ENCODE peak calls at places on chromosomes 13 and 19, in ten cellular contexts. One of them, this sample, is unnamed.

GRCh38 chr19:3108775-3109174 is 14.6 kb downstream of the GNA11 start:
- DNase-seq in effector CD4-positive, alpha-beta T cell: peak
- DNase-seq in stimulated activated CD4-positive, alpha-beta T cell treated with anti-CD3 and anti-CD28 coated beads, Interleukin-4, amount 100 ng/mL, for 1 hour: peak
- DNase-seq in M059J: peak
- DNase-seq in activated T-helper 1 cell treated with anti-CD3 and anti-CD28 coated beads, Interleukin-12 subunit alpha, Interleukin-12 subunit beta, Interleukin-2, Interleukin-4 antibody, amounts not matched to agents 30 ng/mL and 10 ng/mL and 1 ng/mL, durations not matched to agents 14 hours and 24 hours and 36 hours: peak
- DNase-seq in T-cell: peak
- DNase-seq in PC-3: peak
- DNase-seq in NCI-H2081: peak
- DNase-seq in stromal cell of bone marrow: peak
- DNase-seq in NCI-H1417: peak
- DNase-seq in this sample: peak

GRCh38 chr13:113668491-113668971 is 1.5 kb downstream of the GRK1 start:
- DNase-seq in effector CD4-positive, alpha-beta T cell: no peak
- DNase-seq in stimulated activated CD4-positive, alpha-beta T cell treated with anti-CD3 and anti-CD28 coated beads, Interleukin-4, amount 100 ng/mL, for 1 hour: no peak
- DNase-seq in M059J: no peak
- DNase-seq in activated T-helper 1 cell treated with anti-CD3 and anti-CD28 coated beads, Interleukin-12 subunit alpha, Interleukin-12 subunit beta, Interleukin-2, Interleukin-4 antibody, amounts not matched to agents 30 ng/mL and 10 ng/mL and 1 ng/mL, durations not matched to agents 14 hours and 24 hours and 36 hours: no peak
- DNase-seq in T-cell: no peak
- DNase-seq in PC-3: no peak
- DNase-seq in NCI-H2081: no peak
- DNase-seq in stromal cell of bone marrow: no peak
- DNase-seq in NCI-H1417: no peak
- DNase-seq in this sample: peak

GRCh38 chr13:96100457-96101220 is 10.7 kb downstream of the HS6ST3 start:
- DNase-seq in effector CD4-positive, alpha-beta T cell: no peak
- DNase-seq in stimulated activated CD4-positive, alpha-beta T cell treated with anti-CD3 and anti-CD28 coated beads, Interleukin-4, amount 100 ng/mL, for 1 hour: no peak
- DNase-seq in M059J: no peak
- DNase-seq in activated T-helper 1 cell treated with anti-CD3 and anti-CD28 coated beads, Interleukin-12 subunit alpha, Interleukin-12 subunit beta, Interleukin-2, Interleukin-4 antibody, amounts not matched to agents 30 ng/mL and 10 ng/mL and 1 ng/mL, durations not matched to agents 14 hours and 24 hours and 36 hours: no peak
- DNase-seq in T-cell: no peak
- DNase-seq in PC-3: no peak
- DNase-seq in NCI-H2081: no peak
- DNase-seq in stromal cell of bone marrow: no peak
- DNase-seq in NCI-H1417: no peak
- DNase-seq in this sample: no peak

GRCh38 chr19:53037101-53038097 is 7.1 kb upstream of the ERVV-2 start:
- DNase-seq in effector CD4-positive, alpha-beta T cell: no peak
- DNase-seq in stimulated activated CD4-positive, alpha-beta T cell treated with anti-CD3 and anti-CD28 coated beads, Interleukin-4, amount 100 ng/mL, for 1 hour: no peak
- DNase-seq in M059J: no peak
- DNase-seq in activated T-helper 1 cell treated with anti-CD3 and anti-CD28 coated beads, Interleukin-12 subunit alpha, Interleukin-12 subunit beta, Interleukin-2, Interleukin-4 antibody, amounts not matched to agents 30 ng/mL and 10 ng/mL and 1 ng/mL, durations not matched to agents 14 hours and 24 hours and 36 hours: no peak
- DNase-seq in T-cell: no peak
- DNase-seq in PC-3: no peak
- DNase-seq in NCI-H2081: no peak
- DNase-seq in stromal cell of bone marrow: peak
- DNase-seq in NCI-H1417: no peak
- DNase-seq in this sample: peak

GRCh38 chr13:73018336-73018735 is 40.5 kb upstream of the KLF5 start:
- DNase-seq in effector CD4-positive, alpha-beta T cell: no peak
- DNase-seq in stimulated activated CD4-positive, alpha-beta T cell treated with anti-CD3 and anti-CD28 coated beads, Interleukin-4, amount 100 ng/mL, for 1 hour: no peak
- DNase-seq in M059J: no peak
- DNase-seq in activated T-helper 1 cell treated with anti-CD3 and anti-CD28 coated beads, Interleukin-12 subunit alpha, Interleukin-12 subunit beta, Interleukin-2, Interleukin-4 antibody, amounts not matched to agents 30 ng/mL and 10 ng/mL and 1 ng/mL, durations not matched to agents 14 hours and 24 hours and 36 hours: no peak
- DNase-seq in T-cell: no peak
- DNase-seq in PC-3: peak
- DNase-seq in NCI-H2081: no peak
- DNase-seq in stromal cell of bone marrow: no peak
- DNase-seq in NCI-H1417: no peak
- DNase-seq in this sample: no peak

GRCh38 chr19:44141191-44142013 is at the start of gene ZNF234:
- DNase-seq in effector CD4-positive, alpha-beta T cell: peak
- DNase-seq in stimulated activated CD4-positive, alpha-beta T cell treated with anti-CD3 and anti-CD28 coated beads, Interleukin-4, amount 100 ng/mL, for 1 hour: peak
- DNase-seq in M059J: peak
- DNase-seq in activated T-helper 1 cell treated with anti-CD3 and anti-CD28 coated beads, Interleukin-12 subunit alpha, Interleukin-12 subunit beta, Interleukin-2, Interleukin-4 antibody, amounts not matched to agents 30 ng/mL and 10 ng/mL and 1 ng/mL, durations not matched to agents 14 hours and 24 hours and 36 hours: peak
- DNase-seq in T-cell: peak
- DNase-seq in PC-3: peak
- DNase-seq in NCI-H2081: peak
- DNase-seq in stromal cell of bone marrow: peak
- DNase-seq in NCI-H1417: peak
- DNase-seq in this sample: peak

GRCh38 chr13:90238433-90238832 is 1109.1 kb upstream of the MIR17HG start:
- DNase-seq in effector CD4-positive, alpha-beta T cell: no peak
- DNase-seq in stimulated activated CD4-positive, alpha-beta T cell treated with anti-CD3 and anti-CD28 coated beads, Interleukin-4, amount 100 ng/mL, for 1 hour: no peak
- DNase-seq in M059J: peak
- DNase-seq in activated T-helper 1 cell treated with anti-CD3 and anti-CD28 coated beads, Interleukin-12 subunit alpha, Interleukin-12 subunit beta, Interleukin-2, Interleukin-4 antibody, amounts not matched to agents 30 ng/mL and 10 ng/mL and 1 ng/mL, durations not matched to agents 14 hours and 24 hours and 36 hours: no peak
- DNase-seq in T-cell: no peak
- DNase-seq in PC-3: peak
- DNase-seq in NCI-H2081: no peak
- DNase-seq in stromal cell of bone marrow: no peak
- DNase-seq in NCI-H1417: no peak
- DNase-seq in this sample: no peak

GRCh38 chr13:34719060-34719875 is 222.8 kb upstream of the NBEA start:
- DNase-seq in effector CD4-positive, alpha-beta T cell: no peak
- DNase-seq in stimulated activated CD4-positive, alpha-beta T cell treated with anti-CD3 and anti-CD28 coated beads, Interleukin-4, amount 100 ng/mL, for 1 hour: no peak
- DNase-seq in M059J: no peak
- DNase-seq in activated T-helper 1 cell treated with anti-CD3 and anti-CD28 coated beads, Interleukin-12 subunit alpha, Interleukin-12 subunit beta, Interleukin-2, Interleukin-4 antibody, amounts not matched to agents 30 ng/mL and 10 ng/mL and 1 ng/mL, durations not matched to agents 14 hours and 24 hours and 36 hours: no peak
- DNase-seq in T-cell: no peak
- DNase-seq in PC-3: no peak
- DNase-seq in NCI-H2081: peak
- DNase-seq in stromal cell of bone marrow: no peak
- DNase-seq in NCI-H1417: peak
- DNase-seq in this sample: no peak

GRCh38 chr13:100646030-100646673 is 28.4 kb downstream of the TMTC4 start:
- DNase-seq in effector CD4-positive, alpha-beta T cell: no peak
- DNase-seq in stimulated activated CD4-positive, alpha-beta T cell treated with anti-CD3 and anti-CD28 coated beads, Interleukin-4, amount 100 ng/mL, for 1 hour: no peak
- DNase-seq in M059J: peak
- DNase-seq in activated T-helper 1 cell treated with anti-CD3 and anti-CD28 coated beads, Interleukin-12 subunit alpha, Interleukin-12 subunit beta, Interleukin-2, Interleukin-4 antibody, amounts not matched to agents 30 ng/mL and 10 ng/mL and 1 ng/mL, durations not matched to agents 14 hours and 24 hours and 36 hours: no peak
- DNase-seq in T-cell: no peak
- DNase-seq in PC-3: peak
- DNase-seq in NCI-H2081: peak
- DNase-seq in stromal cell of bone marrow: peak
- DNase-seq in NCI-H1417: peak
- DNase-seq in this sample: no peak

GRCh38 chr13:75049936-75050335 is 432.0 kb downstream of the TBC1D4 start:
- DNase-seq in effector CD4-positive, alpha-beta T cell: no peak
- DNase-seq in stimulated activated CD4-positive, alpha-beta T cell treated with anti-CD3 and anti-CD28 coated beads, Interleukin-4, amount 100 ng/mL, for 1 hour: no peak
- DNase-seq in M059J: no peak
- DNase-seq in activated T-helper 1 cell treated with anti-CD3 and anti-CD28 coated beads, Interleukin-12 subunit alpha, Interleukin-12 subunit beta, Interleukin-2, Interleukin-4 antibody, amounts not matched to agents 30 ng/mL and 10 ng/mL and 1 ng/mL, durations not matched to agents 14 hours and 24 hours and 36 hours: no peak
- DNase-seq in T-cell: no peak
- DNase-seq in PC-3: no peak
- DNase-seq in NCI-H2081: no peak
- DNase-seq in stromal cell of bone marrow: no peak
- DNase-seq in NCI-H1417: no peak
- DNase-seq in this sample: no peak

GRCh38 chr19:51668167-51668566 is 21.5 kb upstream of the SIGLEC14 start:
- DNase-seq in effector CD4-positive, alpha-beta T cell: no peak
- DNase-seq in stimulated activated CD4-positive, alpha-beta T cell treated with anti-CD3 and anti-CD28 coated beads, Interleukin-4, amount 100 ng/mL, for 1 hour: no peak
- DNase-seq in M059J: no peak
- DNase-seq in activated T-helper 1 cell treated with anti-CD3 and anti-CD28 coated beads, Interleukin-12 subunit alpha, Interleukin-12 subunit beta, Interleukin-2, Interleukin-4 antibody, amounts not matched to agents 30 ng/mL and 10 ng/mL and 1 ng/mL, durations not matched to agents 14 hours and 24 hours and 36 hours: no peak
- DNase-seq in T-cell: no peak
- DNase-seq in PC-3: no peak
- DNase-seq in NCI-H2081: no peak
- DNase-seq in stromal cell of bone marrow: no peak
- DNase-seq in NCI-H1417: no peak
- DNase-seq in this sample: no peak

GRCh38 chr19:3360494-3361383 is 5.6 kb upstream of the NFIC start:
- DNase-seq in effector CD4-positive, alpha-beta T cell: peak
- DNase-seq in stimulated activated CD4-positive, alpha-beta T cell treated with anti-CD3 and anti-CD28 coated beads, Interleukin-4, amount 100 ng/mL, for 1 hour: peak
- DNase-seq in M059J: no peak
- DNase-seq in activated T-helper 1 cell treated with anti-CD3 and anti-CD28 coated beads, Interleukin-12 subunit alpha, Interleukin-12 subunit beta, Interleukin-2, Interleukin-4 antibody, amounts not matched to agents 30 ng/mL and 10 ng/mL and 1 ng/mL, durations not matched to agents 14 hours and 24 hours and 36 hours: peak
- DNase-seq in T-cell: peak
- DNase-seq in PC-3: peak
- DNase-seq in NCI-H2081: peak
- DNase-seq in stromal cell of bone marrow: no peak
- DNase-seq in NCI-H1417: peak
- DNase-seq in this sample: peak

GRCh38 chr13:75223981-75224742 is 257.8 kb downstream of the TBC1D4 start:
- DNase-seq in effector CD4-positive, alpha-beta T cell: no peak
- DNase-seq in stimulated activated CD4-positive, alpha-beta T cell treated with anti-CD3 and anti-CD28 coated beads, Interleukin-4, amount 100 ng/mL, for 1 hour: no peak
- DNase-seq in M059J: no peak
- DNase-seq in activated T-helper 1 cell treated with anti-CD3 and anti-CD28 coated beads, Interleukin-12 subunit alpha, Interleukin-12 subunit beta, Interleukin-2, Interleukin-4 antibody, amounts not matched to agents 30 ng/mL and 10 ng/mL and 1 ng/mL, durations not matched to agents 14 hours and 24 hours and 36 hours: no peak
- DNase-seq in T-cell: no peak
- DNase-seq in PC-3: peak
- DNase-seq in NCI-H2081: no peak
- DNase-seq in stromal cell of bone marrow: no peak
- DNase-seq in NCI-H1417: no peak
- DNase-seq in this sample: no peak

GRCh38 chr13:68713394-68713793 is 1394.2 kb upstream of the ATXN8OS start:
- DNase-seq in effector CD4-positive, alpha-beta T cell: no peak
- DNase-seq in stimulated activated CD4-positive, alpha-beta T cell treated with anti-CD3 and anti-CD28 coated beads, Interleukin-4, amount 100 ng/mL, for 1 hour: no peak
- DNase-seq in M059J: no peak
- DNase-seq in activated T-helper 1 cell treated with anti-CD3 and anti-CD28 coated beads, Interleukin-12 subunit alpha, Interleukin-12 subunit beta, Interleukin-2, Interleukin-4 antibody, amounts not matched to agents 30 ng/mL and 10 ng/mL and 1 ng/mL, durations not matched to agents 14 hours and 24 hours and 36 hours: no peak
- DNase-seq in T-cell: no peak
- DNase-seq in PC-3: no peak
- DNase-seq in NCI-H2081: no peak
- DNase-seq in stromal cell of bone marrow: no peak
- DNase-seq in NCI-H1417: no peak
- DNase-seq in this sample: no peak

GRCh38 chr19:44614313-44614712 is 950 bp downstream of the IGSF23 start:
- DNase-seq in effector CD4-positive, alpha-beta T cell: no peak
- DNase-seq in stimulated activated CD4-positive, alpha-beta T cell treated with anti-CD3 and anti-CD28 coated beads, Interleukin-4, amount 100 ng/mL, for 1 hour: no peak
- DNase-seq in M059J: no peak
- DNase-seq in activated T-helper 1 cell treated with anti-CD3 and anti-CD28 coated beads, Interleukin-12 subunit alpha, Interleukin-12 subunit beta, Interleukin-2, Interleukin-4 antibody, amounts not matched to agents 30 ng/mL and 10 ng/mL and 1 ng/mL, durations not matched to agents 14 hours and 24 hours and 36 hours: no peak
- DNase-seq in T-cell: no peak
- DNase-seq in PC-3: no peak
- DNase-seq in NCI-H2081: no peak
- DNase-seq in stromal cell of bone marrow: no peak
- DNase-seq in NCI-H1417: no peak
- DNase-seq in this sample: no peak

GRCh38 chr13:75544681-75545333 is 4.8 kb upstream of the UCHL3 start:
- DNase-seq in effector CD4-positive, alpha-beta T cell: no peak
- DNase-seq in stimulated activated CD4-positive, alpha-beta T cell treated with anti-CD3 and anti-CD28 coated beads, Interleukin-4, amount 100 ng/mL, for 1 hour: no peak
- DNase-seq in M059J: peak
- DNase-seq in activated T-helper 1 cell treated with anti-CD3 and anti-CD28 coated beads, Interleukin-12 subunit alpha, Interleukin-12 subunit beta, Interleukin-2, Interleukin-4 antibody, amounts not matched to agents 30 ng/mL and 10 ng/mL and 1 ng/mL, durations not matched to agents 14 hours and 24 hours and 36 hours: no peak
- DNase-seq in T-cell: no peak
- DNase-seq in PC-3: peak
- DNase-seq in NCI-H2081: no peak
- DNase-seq in stromal cell of bone marrow: peak
- DNase-seq in NCI-H1417: no peak
- DNase-seq in this sample: no peak

GRCh38 chr13:76723551-76724232 is 162.5 kb downstream of the KCTD12 start:
- DNase-seq in effector CD4-positive, alpha-beta T cell: no peak
- DNase-seq in stimulated activated CD4-positive, alpha-beta T cell treated with anti-CD3 and anti-CD28 coated beads, Interleukin-4, amount 100 ng/mL, for 1 hour: no peak
- DNase-seq in M059J: peak
- DNase-seq in activated T-helper 1 cell treated with anti-CD3 and anti-CD28 coated beads, Interleukin-12 subunit alpha, Interleukin-12 subunit beta, Interleukin-2, Interleukin-4 antibody, amounts not matched to agents 30 ng/mL and 10 ng/mL and 1 ng/mL, durations not matched to agents 14 hours and 24 hours and 36 hours: no peak
- DNase-seq in T-cell: no peak
- DNase-seq in PC-3: peak
- DNase-seq in NCI-H2081: no peak
- DNase-seq in stromal cell of bone marrow: peak
- DNase-seq in NCI-H1417: no peak
- DNase-seq in this sample: peak

GRCh38 chr19:10268077-10268476 is 2.8 kb upstream of the ICAM1 start:
- DNase-seq in effector CD4-positive, alpha-beta T cell: no peak
- DNase-seq in stimulated activated CD4-positive, alpha-beta T cell treated with anti-CD3 and anti-CD28 coated beads, Interleukin-4, amount 100 ng/mL, for 1 hour: no peak
- DNase-seq in M059J: no peak
- DNase-seq in activated T-helper 1 cell treated with anti-CD3 and anti-CD28 coated beads, Interleukin-12 subunit alpha, Interleukin-12 subunit beta, Interleukin-2, Interleukin-4 antibody, amounts not matched to agents 30 ng/mL and 10 ng/mL and 1 ng/mL, durations not matched to agents 14 hours and 24 hours and 36 hours: no peak
- DNase-seq in T-cell: no peak
- DNase-seq in PC-3: no peak
- DNase-seq in NCI-H2081: no peak
- DNase-seq in stromal cell of bone marrow: no peak
- DNase-seq in NCI-H1417: no peak
- DNase-seq in this sample: no peak

GRCh38 chr19:16073481-16073880 is 2.8 kb upstream of the TPM4 start:
- DNase-seq in effector CD4-positive, alpha-beta T cell: no peak
- DNase-seq in stimulated activated CD4-positive, alpha-beta T cell treated with anti-CD3 and anti-CD28 coated beads, Interleukin-4, amount 100 ng/mL, for 1 hour: no peak
- DNase-seq in M059J: no peak
- DNase-seq in activated T-helper 1 cell treated with anti-CD3 and anti-CD28 coated beads, Interleukin-12 subunit alpha, Interleukin-12 subunit beta, Interleukin-2, Interleukin-4 antibody, amounts not matched to agents 30 ng/mL and 10 ng/mL and 1 ng/mL, durations not matched to agents 14 hours and 24 hours and 36 hours: no peak
- DNase-seq in T-cell: no peak
- DNase-seq in PC-3: no peak
- DNase-seq in NCI-H2081: no peak
- DNase-seq in stromal cell of bone marrow: no peak
- DNase-seq in NCI-H1417: no peak
- DNase-seq in this sample: no peak

GRCh38 chr13:97435794-97436193 is 1.8 kb downstream of the RAP2A start:
- DNase-seq in effector CD4-positive, alpha-beta T cell: no peak
- DNase-seq in stimulated activated CD4-positive, alpha-beta T cell treated with anti-CD3 and anti-CD28 coated beads, Interleukin-4, amount 100 ng/mL, for 1 hour: no peak
- DNase-seq in M059J: peak
- DNase-seq in activated T-helper 1 cell treated with anti-CD3 and anti-CD28 coated beads, Interleukin-12 subunit alpha, Interleukin-12 subunit beta, Interleukin-2, Interleukin-4 antibody, amounts not matched to agents 30 ng/mL and 10 ng/mL and 1 ng/mL, durations not matched to agents 14 hours and 24 hours and 36 hours: no peak
- DNase-seq in T-cell: no peak
- DNase-seq in PC-3: no peak
- DNase-seq in NCI-H2081: no peak
- DNase-seq in stromal cell of bone marrow: no peak
- DNase-seq in NCI-H1417: no peak
- DNase-seq in this sample: no peak

GRCh38 chr19:13957107-13957506 is 4.8 kb downstream of the DCAF15 start:
- DNase-seq in effector CD4-positive, alpha-beta T cell: no peak
- DNase-seq in stimulated activated CD4-positive, alpha-beta T cell treated with anti-CD3 and anti-CD28 coated beads, Interleukin-4, amount 100 ng/mL, for 1 hour: no peak
- DNase-seq in M059J: no peak
- DNase-seq in activated T-helper 1 cell treated with anti-CD3 and anti-CD28 coated beads, Interleukin-12 subunit alpha, Interleukin-12 subunit beta, Interleukin-2, Interleukin-4 antibody, amounts not matched to agents 30 ng/mL and 10 ng/mL and 1 ng/mL, durations not matched to agents 14 hours and 24 hours and 36 hours: no peak
- DNase-seq in T-cell: no peak
- DNase-seq in PC-3: no peak
- DNase-seq in NCI-H2081: no peak
- DNase-seq in stromal cell of bone marrow: no peak
- DNase-seq in NCI-H1417: no peak
- DNase-seq in this sample: no peak

GRCh38 chr19:1377176-1377964 is 6.3 kb upstream of the NDUFS7 start:
- DNase-seq in effector CD4-positive, alpha-beta T cell: no peak
- DNase-seq in stimulated activated CD4-positive, alpha-beta T cell treated with anti-CD3 and anti-CD28 coated beads, Interleukin-4, amount 100 ng/mL, for 1 hour: no peak
- DNase-seq in M059J: no peak
- DNase-seq in activated T-helper 1 cell treated with anti-CD3 and anti-CD28 coated beads, Interleukin-12 subunit alpha, Interleukin-12 subunit beta, Interleukin-2, Interleukin-4 antibody, amounts not matched to agents 30 ng/mL and 10 ng/mL and 1 ng/mL, durations not matched to agents 14 hours and 24 hours and 36 hours: no peak
- DNase-seq in T-cell: no peak
- DNase-seq in PC-3: no peak
- DNase-seq in NCI-H2081: no peak
- DNase-seq in stromal cell of bone marrow: no peak
- DNase-seq in NCI-H1417: no peak
- DNase-seq in this sample: no peak

GRCh38 chr19:3837332-3837731 is 31.5 kb downstream of the ZFR2 start:
- DNase-seq in effector CD4-positive, alpha-beta T cell: no peak
- DNase-seq in stimulated activated CD4-positive, alpha-beta T cell treated with anti-CD3 and anti-CD28 coated beads, Interleukin-4, amount 100 ng/mL, for 1 hour: no peak
- DNase-seq in M059J: no peak
- DNase-seq in activated T-helper 1 cell treated with anti-CD3 and anti-CD28 coated beads, Interleukin-12 subunit alpha, Interleukin-12 subunit beta, Interleukin-2, Interleukin-4 antibody, amounts not matched to agents 30 ng/mL and 10 ng/mL and 1 ng/mL, durations not matched to agents 14 hours and 24 hours and 36 hours: no peak
- DNase-seq in T-cell: no peak
- DNase-seq in PC-3: no peak
- DNase-seq in NCI-H2081: no peak
- DNase-seq in stromal cell of bone marrow: no peak
- DNase-seq in NCI-H1417: no peak
- DNase-seq in this sample: no peak

GRCh38 chr19:45786533-45786894 is 4.2 kb upstream of the DMPK start:
- DNase-seq in effector CD4-positive, alpha-beta T cell: no peak
- DNase-seq in stimulated activated CD4-positive, alpha-beta T cell treated with anti-CD3 and anti-CD28 coated beads, Interleukin-4, amount 100 ng/mL, for 1 hour: no peak
- DNase-seq in M059J: no peak
- DNase-seq in activated T-helper 1 cell treated with anti-CD3 and anti-CD28 coated beads, Interleukin-12 subunit alpha, Interleukin-12 subunit beta, Interleukin-2, Interleukin-4 antibody, amounts not matched to agents 30 ng/mL and 10 ng/mL and 1 ng/mL, durations not matched to agents 14 hours and 24 hours and 36 hours: no peak
- DNase-seq in T-cell: no peak
- DNase-seq in PC-3: no peak
- DNase-seq in NCI-H2081: no peak
- DNase-seq in stromal cell of bone marrow: no peak
- DNase-seq in NCI-H1417: no peak
- DNase-seq in this sample: no peak

GRCh38 chr13:49810825-49811526 is 18.5 kb upstream of the KPNA3 start:
- DNase-seq in effector CD4-positive, alpha-beta T cell: no peak
- DNase-seq in stimulated activated CD4-positive, alpha-beta T cell treated with anti-CD3 and anti-CD28 coated beads, Interleukin-4, amount 100 ng/mL, for 1 hour: no peak
- DNase-seq in M059J: peak
- DNase-seq in activated T-helper 1 cell treated with anti-CD3 and anti-CD28 coated beads, Interleukin-12 subunit alpha, Interleukin-12 subunit beta, Interleukin-2, Interleukin-4 antibody, amounts not matched to agents 30 ng/mL and 10 ng/mL and 1 ng/mL, durations not matched to agents 14 hours and 24 hours and 36 hours: no peak
- DNase-seq in T-cell: no peak
- DNase-seq in PC-3: peak
- DNase-seq in NCI-H2081: no peak
- DNase-seq in stromal cell of bone marrow: no peak
- DNase-seq in NCI-H1417: no peak
- DNase-seq in this sample: no peak

GRCh38 chr13:84455143-84455905 is 573.0 kb upstream of the SLITRK1 start:
- DNase-seq in effector CD4-positive, alpha-beta T cell: no peak
- DNase-seq in stimulated activated CD4-positive, alpha-beta T cell treated with anti-CD3 and anti-CD28 coated beads, Interleukin-4, amount 100 ng/mL, for 1 hour: no peak
- DNase-seq in M059J: no peak
- DNase-seq in activated T-helper 1 cell treated with anti-CD3 and anti-CD28 coated beads, Interleukin-12 subunit alpha, Interleukin-12 subunit beta, Interleukin-2, Interleukin-4 antibody, amounts not matched to agents 30 ng/mL and 10 ng/mL and 1 ng/mL, durations not matched to agents 14 hours and 24 hours and 36 hours: no peak
- DNase-seq in T-cell: no peak
- DNase-seq in PC-3: no peak
- DNase-seq in NCI-H2081: no peak
- DNase-seq in stromal cell of bone marrow: no peak
- DNase-seq in NCI-H1417: no peak
- DNase-seq in this sample: no peak

GRCh38 chr19:51090471-51090870 is 7.8 kb upstream of the KLK14 start:
- DNase-seq in effector CD4-positive, alpha-beta T cell: no peak
- DNase-seq in stimulated activated CD4-positive, alpha-beta T cell treated with anti-CD3 and anti-CD28 coated beads, Interleukin-4, amount 100 ng/mL, for 1 hour: no peak
- DNase-seq in M059J: no peak
- DNase-seq in activated T-helper 1 cell treated with anti-CD3 and anti-CD28 coated beads, Interleukin-12 subunit alpha, Interleukin-12 subunit beta, Interleukin-2, Interleukin-4 antibody, amounts not matched to agents 30 ng/mL and 10 ng/mL and 1 ng/mL, durations not matched to agents 14 hours and 24 hours and 36 hours: no peak
- DNase-seq in T-cell: no peak
- DNase-seq in PC-3: peak
- DNase-seq in NCI-H2081: no peak
- DNase-seq in stromal cell of bone marrow: no peak
- DNase-seq in NCI-H1417: no peak
- DNase-seq in this sample: no peak

GRCh38 chr19:38440592-38440991 is 7.1 kb downstream of the RYR1 start:
- DNase-seq in effector CD4-positive, alpha-beta T cell: no peak
- DNase-seq in stimulated activated CD4-positive, alpha-beta T cell treated with anti-CD3 and anti-CD28 coated beads, Interleukin-4, amount 100 ng/mL, for 1 hour: no peak
- DNase-seq in M059J: no peak
- DNase-seq in activated T-helper 1 cell treated with anti-CD3 and anti-CD28 coated beads, Interleukin-12 subunit alpha, Interleukin-12 subunit beta, Interleukin-2, Interleukin-4 antibody, amounts not matched to agents 30 ng/mL and 10 ng/mL and 1 ng/mL, durations not matched to agents 14 hours and 24 hours and 36 hours: no peak
- DNase-seq in T-cell: no peak
- DNase-seq in PC-3: no peak
- DNase-seq in NCI-H2081: no peak
- DNase-seq in stromal cell of bone marrow: no peak
- DNase-seq in NCI-H1417: no peak
- DNase-seq in this sample: no peak